ENCODE peak calls at places on chromosomes 11 and 22, in four cellular contexts. E is stomach, T is BJ, L is lung. X is an unnamed sample.

GRCh38 chr11:43245471-43245870 is 66.3 kb upstream of the API5 start:
- DNase-seq in E (no peak), T (no peak), L (no peak), X (no peak)

GRCh38 chr11:83069441-83070043 is 2.2 kb downstream of the RAB30 start:
- DNase-seq in E (no peak), T (no peak), L (no peak), X (no peak)

GRCh38 chr11:662689-663274 is 25.7 kb downstream of the DRD4 start:
- DNase-seq in E (peak), T (no peak), L (peak), X (no peak)

GRCh38 chr11:34356918-34357645 is 728 bp downstream of the ABTB2 start:
- DNase-seq in E (peak), T (no peak), L (peak), X (no peak)

GRCh38 chr11:106706355-106706754 is 311.9 kb downstream of the GUCY1A2 start:
- DNase-seq in E (no peak), T (peak), L (no peak), X (peak)

GRCh38 chr22:24108073-24108472 is 73.2 kb upstream of the SUSD2 start:
- DNase-seq in E (no peak), T (no peak), L (no peak), X (no peak)

GRCh38 chr11:96323643-96323985 is 19.4 kb downstream of the MAML2 start:
- DNase-seq in E (no peak), T (no peak), L (no peak), X (no peak)

GRCh38 chr22:44200855-44201550 is 20.3 kb downstream of the PARVG start:
- DNase-seq in E (no peak), T (no peak), L (no peak), X (no peak)

GRCh38 chr11:68946416-68947090 is 34.2 kb downstream of the MRGPRD start:
- DNase-seq in E (no peak), T (peak), L (no peak), X (peak)

GRCh38 chr11:91174734-91175133 is 951.9 kb upstream of the CHORDC1 start:
- DNase-seq in E (no peak), T (no peak), L (no peak), X (no peak)

GRCh38 chr11:133661867-133662266 is 129.6 kb upstream of the OPCML start:
- DNase-seq in E (no peak), T (no peak), L (no peak), X (no peak)
- TF ChIP-seq CTCF in E (no peak), T (no peak), L (no peak), X (no peak)

DNA sequence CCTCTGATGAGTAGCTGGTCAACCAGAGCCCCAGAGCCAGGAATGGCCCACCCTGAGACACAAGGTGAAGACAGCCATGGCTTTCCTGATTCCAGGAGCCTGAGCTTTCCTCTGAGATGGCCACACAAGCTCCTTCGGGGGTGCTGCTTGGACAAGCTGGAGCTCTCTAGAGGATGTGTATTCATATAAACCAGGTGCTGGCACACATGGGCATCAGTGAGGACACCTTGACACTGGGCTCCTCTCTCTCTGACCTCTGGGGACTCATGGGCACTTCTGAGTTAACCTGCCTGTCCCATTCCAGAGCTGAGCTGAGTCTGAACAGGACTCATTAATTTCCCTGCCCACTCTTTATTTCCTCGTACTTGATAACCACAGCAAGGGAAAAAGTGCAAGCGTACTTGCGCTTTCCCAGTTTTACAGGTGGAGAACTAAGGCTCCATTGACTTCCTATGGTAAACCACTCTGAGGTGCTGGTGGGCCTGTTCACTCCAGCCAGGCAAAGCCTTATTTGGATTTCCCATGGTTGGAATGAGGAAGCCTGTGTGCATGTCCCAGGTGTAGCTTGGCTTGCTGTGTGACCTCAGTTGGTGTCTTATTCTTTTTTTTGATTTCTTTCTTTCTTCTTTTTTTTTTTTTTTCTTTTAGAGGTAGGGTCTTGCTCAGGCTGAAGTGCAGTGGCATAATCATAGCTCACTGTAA is 25.4 kb downstream of the INSC start:
- DNase-seq in E (no peak), T (no peak), L (no peak), X (no peak)
- H3K4me3 ChIP-seq in E (no peak), T (no peak), L (no peak), X (no peak)

GRCh38 chr22:36349726-36350125 is 38.0 kb downstream of the MYH9 start:
- DNase-seq in E (no peak), T (no peak), L (no peak), X (no peak)

GRCh38 chr22:36352775-36353507 is 34.8 kb downstream of the MYH9 start:
- DNase-seq in E (peak), T (no peak), L (no peak), X (no peak)

GRCh38 chr22:36351921-36352774 is 35.6 kb downstream of the MYH9 start:
- DNase-seq in E (peak), T (no peak), L (no peak), X (no peak)

GRCh38 chr22:36348760-36349159 is 39.0 kb downstream of the MYH9 start:
- DNase-seq in E (no peak), T (no peak), L (no peak), X (no peak)

DNA sequence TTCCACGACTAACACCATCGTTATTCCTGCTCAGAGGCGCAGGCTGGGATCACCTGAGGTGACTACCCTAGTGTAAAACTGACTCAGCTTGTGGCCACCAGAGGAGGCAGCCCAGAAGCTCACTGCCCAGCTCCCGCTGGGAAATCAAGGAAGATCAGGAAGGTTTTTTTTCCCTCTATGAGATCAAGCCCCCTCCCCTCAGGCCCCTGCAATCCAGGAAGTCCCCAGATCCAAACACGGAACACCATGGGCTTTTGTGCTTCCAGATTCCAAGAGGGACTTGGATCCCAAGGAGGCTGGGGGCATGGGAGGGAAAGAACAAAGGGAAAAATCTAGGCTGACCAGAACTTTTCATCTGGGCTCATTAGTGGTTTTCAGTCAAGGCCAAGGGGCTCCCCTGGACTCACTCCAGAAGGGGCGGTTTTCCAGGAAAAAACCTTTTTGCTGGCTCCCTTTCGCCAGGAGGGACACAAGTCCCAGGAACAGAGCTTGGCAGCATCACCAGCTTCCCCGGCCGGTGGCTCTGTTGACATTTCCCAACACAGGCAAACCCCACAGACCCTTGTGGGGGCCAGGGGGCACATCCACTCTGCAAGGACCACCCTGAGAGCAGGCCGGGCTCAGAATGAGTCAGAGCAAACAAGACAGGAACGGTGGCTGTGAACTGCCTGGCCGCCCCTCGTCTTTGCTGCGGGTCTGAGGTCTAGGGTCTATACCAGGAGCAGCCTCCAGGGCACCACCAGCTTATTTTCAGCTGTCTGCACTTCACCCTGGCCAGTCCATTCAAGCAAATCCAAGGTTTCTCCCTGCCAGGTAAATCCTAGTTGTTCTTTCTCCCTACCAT is 36.8 kb downstream of the MYH9 start:
- DNase-seq in E (no peak), T (no peak), L (no peak), X (no peak)
- TF ChIP-seq CTCF in E (no peak), T (no peak), L (no peak), X (peak)

DNA sequence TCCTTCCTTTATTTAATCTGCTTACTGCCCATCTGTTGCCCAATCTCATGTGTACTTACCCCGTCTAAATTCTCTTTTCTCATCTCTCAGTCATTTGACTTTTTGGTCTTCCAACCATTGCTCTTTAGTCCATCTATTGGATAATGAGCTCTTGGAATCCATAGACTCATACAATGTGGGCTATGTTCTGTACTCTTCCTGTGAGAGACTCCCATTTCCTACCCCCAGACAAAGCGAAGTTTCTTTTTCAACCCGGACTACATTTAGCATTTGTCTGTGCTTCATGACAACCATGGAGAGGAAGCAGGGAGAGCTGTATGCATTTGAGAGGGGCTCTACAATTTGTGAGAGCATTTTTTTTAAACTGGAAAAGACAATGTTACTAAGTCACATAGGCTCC is 4.0 kb upstream of the ARHGAP42 start:
- DNase-seq in E (no peak), T (no peak), L (no peak), X (no peak)
- H3K4me3 ChIP-seq in E (no peak), T (no peak), L (no peak), X (no peak)

GRCh38 chr11:86917577-86917976 is 37.6 kb downstream of the FZD4 start:
- DNase-seq in E (no peak), T (no peak), L (no peak), X (no peak)

GRCh38 chr11:86923993-86924766 is 31.0 kb downstream of the FZD4 start:
- DNase-seq in E (no peak), T (no peak), L (no peak), X (no peak)

GRCh38 chr11:86919557-86920210 is 35.5 kb downstream of the FZD4 start:
- DNase-seq in E (no peak), T (no peak), L (no peak), X (peak)

GRCh38 chr11:86918943-86919342 is 36.3 kb downstream of the FZD4 start:
- DNase-seq in E (no peak), T (no peak), L (no peak), X (no peak)

GRCh38 chr11:86922225-86922624 is 33.0 kb downstream of the FZD4 start:
- DNase-seq in E (no peak), T (no peak), L (no peak), X (no peak)
- TF ChIP-seq CTCF in E (no peak), T (no peak), L (no peak), X (no peak)

GRCh38 chr11:75523811-75524401 is 1.8 kb downstream of the GDPD5 start:
- DNase-seq in E (no peak), T (no peak), L (no peak), X (no peak)
- H3K4me3 ChIP-seq in E (no peak), T (no peak), L (no peak), X (no peak)

X was measured in AG09309.